ENCODE peak calls at places on chromosomes 3 and 15, in seven cellular contexts. G, F, B, K, O, S and W are unnamed samples.

GRCh38 chr15:69597061-69597592 is 144.5 kb downstream of the RPLP1 start:
- DNase-seq in G (no peak), F (no peak), B (no peak), K (no peak), O (no peak), S (no peak), W (no peak)

GRCh38 chr3:123036352-123037014 is 8.9 kb upstream of the SEMA5B start:
- DNase-seq in G (no peak), F (no peak), B (peak; percentile 66), K (no peak), O (peak; percentile 61), S (no peak), W (peak; percentile 80)

GRCh38 chr3:32021155-32021554 is 39.6 kb downstream of the ZNF860 start:
- DNase-seq in G (no peak), F (no peak), B (no peak), K (no peak), O (no peak), S (no peak), W (no peak)

GRCh38 chr3:192843742-192844350 is 73.8 kb downstream of the MB21D2 start:
- DNase-seq in G (no peak), F (no peak), B (no peak), K (no peak), O (no peak), S (no peak), W (no peak)

GRCh38 chr3:147937341-147937740 is 528.2 kb downstream of the ZIC1 start:
- DNase-seq in G (no peak), F (no peak), B (peak; percentile 49), K (no peak), O (peak; percentile 16), S (no peak), W (no peak)

GRCh38 chr3:126958638-126959085 is 24.3 kb upstream of the PLXNA1 start:
- DNase-seq in G (no peak), F (no peak), B (no peak), K (no peak), O (no peak), S (no peak), W (no peak)

GRCh38 chr15:65577129-65577996 is 33.6 kb downstream of the INTS14 start:
- DNase-seq in G (no peak), F (no peak), B (no peak), K (no peak), O (no peak), S (no peak), W (no peak)

GRCh38 chr3:131349454-131349853 is 32.1 kb upstream of the NUDT16 start:
- DNase-seq in G (no peak), F (no peak), B (no peak), K (no peak), O (no peak), S (no peak), W (no peak)

GRCh38 chr3:8554725-8555621 is 53.4 kb downstream of the LMCD1 start:
- DNase-seq in G (peak; percentile 26), F (peak; percentile 9), B (peak; percentile 87), K (peak; percentile 51), O (peak; percentile 93), S (no peak), W (no peak)

GRCh38 chr3:36701903-36702374 is 62.4 kb downstream of the DCLK3 start:
- DNase-seq in G (no peak), F (no peak), B (peak; percentile 96), K (no peak), O (peak; percentile 40), S (no peak), W (no peak)

GRCh38 chr3:24551626-24552025 is 57.0 kb upstream of the THRB start:
- DNase-seq in G (no peak), F (no peak), B (no peak), K (no peak), O (no peak), S (no peak), W (no peak)

GRCh38 chr15:34802803-34803395 is 7.5 kb upstream of the ACTC1 start:
- DNase-seq in G (no peak), F (no peak), B (no peak), K (no peak), O (no peak), S (no peak), W (peak; percentile 80)
- H2AK5ac ChIP-seq in G (no peak overlapping the region), F (no peak overlapping the region), B (no peak overlapping the region), K (no peak overlapping the region), O (no peak overlapping the region), S (no peak overlapping the region), W (peak overlapping the region; percentile 98)

GRCh38 chr3:39791603-39792002 is 17.8 kb upstream of the MYRIP start:
- DNase-seq in G (no peak), F (no peak), B (no peak), K (no peak), O (no peak), S (no peak), W (no peak)
- H2AK5ac ChIP-seq in G (no peak overlapping the region), F (no peak overlapping the region), B (no peak overlapping the region), K (no peak overlapping the region), O (no peak overlapping the region), S (no peak overlapping the region), W (no peak overlapping the region)

DNA sequence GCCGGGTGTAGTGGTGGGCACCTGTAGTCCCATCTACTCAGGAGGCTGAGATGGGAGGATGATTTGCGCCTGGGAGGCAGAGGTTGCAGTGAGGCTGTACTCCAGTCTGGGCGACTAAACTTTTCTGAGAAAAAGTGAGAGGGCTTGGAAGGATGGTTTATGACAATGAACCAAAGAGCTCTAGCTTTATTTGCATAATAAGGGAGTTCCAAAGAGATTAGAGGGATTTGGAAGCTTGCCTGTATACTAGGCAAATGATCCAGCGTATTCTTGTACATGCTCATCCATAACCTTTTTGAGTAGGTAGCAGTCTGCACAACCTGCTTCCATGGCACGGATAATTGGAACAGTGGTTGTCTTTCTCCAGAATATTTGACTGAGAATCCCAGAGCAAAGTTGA is 251.1 kb downstream of the CHL1 start:
- DNase-seq in G (no peak), F (no peak), B (no peak), K (no peak), O (no peak), S (no peak), W (no peak)
- H2AK5ac ChIP-seq in G (no peak overlapping the region), F (no peak overlapping the region), B (no peak overlapping the region), K (no peak overlapping the region), O (no peak overlapping the region), S (no peak overlapping the region), W (no peak overlapping the region)

GRCh38 chr3:66755924-66756323 is 242.2 kb upstream of the KBTBD8 start:
- DNase-seq in G (no peak), F (no peak), B (no peak), K (no peak), O (no peak), S (no peak), W (no peak)

GRCh38 chr3:66753670-66754069 is 244.4 kb upstream of the KBTBD8 start:
- DNase-seq in G (no peak), F (no peak), B (no peak), K (no peak), O (no peak), S (no peak), W (no peak)

GRCh38 chr3:66754613-66755012 is 243.5 kb upstream of the KBTBD8 start:
- DNase-seq in G (no peak), F (no peak), B (no peak), K (no peak), O (no peak), S (no peak), W (no peak)

GRCh38 chr3:66748175-66748876 is 247.5 kb upstream of the LRIG1 start:
- DNase-seq in G (no peak), F (no peak), B (no peak), K (no peak), O (no peak), S (no peak), W (no peak)

GRCh38 chr3:66751842-66752241 is 246.3 kb upstream of the KBTBD8 start:
- DNase-seq in G (no peak), F (no peak), B (no peak), K (no peak), O (no peak), S (no peak), W (no peak)
- H2AK5ac ChIP-seq in G (no peak overlapping the region), F (no peak overlapping the region), B (no peak overlapping the region), K (no peak overlapping the region), O (no peak overlapping the region), S (no peak overlapping the region), W (no peak overlapping the region)

GRCh38 chr3:27960133-27960532 is 238.0 kb upstream of the EOMES start:
- DNase-seq in G (no peak), F (no peak), B (peak; percentile 1), K (no peak), O (no peak), S (no peak), W (no peak)

GRCh38 chr3:27963519-27963918 is 241.4 kb upstream of the EOMES start:
- DNase-seq in G (no peak), F (no peak), B (no peak), K (no peak), O (no peak), S (no peak), W (no peak)
- H2AK5ac ChIP-seq in G (no peak overlapping the region), F (no peak overlapping the region), B (no peak overlapping the region), K (no peak overlapping the region), O (no peak overlapping the region), S (no peak overlapping the region), W (no peak overlapping the region)

GRCh38 chr3:52537165-52537635 is 795 bp downstream of the UQCC5 start:
- DNase-seq in G (no peak), F (no peak), B (no peak), K (no peak), O (no peak), S (no peak), W (no peak)
- H2AK5ac ChIP-seq in G (no peak overlapping the region), F (no peak overlapping the region), B (peak overlapping the region; percentile 86), K (no peak overlapping the region), O (peak overlapping the region; percentile 27), S (peak overlapping the region; percentile 49), W (no peak overlapping the region)

DNA sequence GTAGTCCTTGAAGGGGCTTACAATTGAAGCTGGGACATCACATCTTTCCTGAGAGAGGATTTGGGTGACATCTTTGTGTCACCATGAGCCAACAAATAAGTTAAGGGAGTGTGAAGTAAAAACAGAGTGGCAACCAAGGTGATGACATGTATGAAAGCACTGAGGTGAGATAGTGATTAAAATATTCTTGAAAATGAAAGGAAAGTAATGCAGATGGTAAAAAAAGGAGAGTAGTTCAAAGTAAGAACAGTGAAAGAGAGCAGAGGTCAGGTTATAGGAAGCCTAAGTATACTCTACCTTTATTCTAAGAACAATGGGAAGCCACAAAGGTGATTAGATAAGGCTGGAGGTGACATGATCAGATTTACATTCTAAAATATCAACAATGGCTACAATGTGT is 486.1 kb downstream of the DIPK2A start:
- DNase-seq in G (peak; percentile 15), F (no peak), B (no peak), K (no peak), O (no peak), S (no peak), W (no peak)
- H2AK5ac ChIP-seq in G (no peak overlapping the region), F (no peak overlapping the region), B (no peak overlapping the region), K (no peak overlapping the region), O (no peak overlapping the region), S (no peak overlapping the region), W (no peak overlapping the region)

GRCh38 chr3:85539232-85539631 is 580.4 kb downstream of the CADM2 start:
- DNase-seq in G (no peak), F (no peak), B (no peak), K (no peak), O (no peak), S (no peak), W (no peak)
- H2AK5ac ChIP-seq in G (no peak overlapping the region), F (no peak overlapping the region), B (no peak overlapping the region), K (no peak overlapping the region), O (no peak overlapping the region), S (no peak overlapping the region), W (no peak overlapping the region)